ENCODE peak calls at places on chromosome 4, in nine cellular contexts. One of them, this sample, is unnamed.

GRCh38 chr4:6889736-6890324 is 19.8 kb upstream of the TBC1D14 start:
- DNase-seq in breast epithelium: no peak
- DNase-seq in IMR-90: no peak
- DNase-seq in NCI-H2081 treated with DMSO at 0.1 percent for 48 hours: no peak
- DNase-seq in astrocyte of the spinal cord: no peak
- DNase-seq in glomerular endothelial cell: no peak
- DNase-seq in stimulated activated CD4-positive, alpha-beta T cell treated with anti-CD3 and anti-CD28 coated beads, Interleukin-1b, Interleukin-23, amount 100 ng/mL, for 24 hours: no peak
- DNase-seq in esophagus muscularis mucosa: no peak
- DNase-seq in dorsolateral prefrontal cortex: no peak
- DNase-seq in this sample: no peak

GRCh38 chr4:88958080-88958479 is 98.9 kb downstream of the FAM13A start:
- DNase-seq in esophagus muscularis mucosa: no peak
- DNase-seq in stimulated activated CD4-positive, alpha-beta T cell treated with anti-CD3 and anti-CD28 coated beads, Interleukin-1b, Interleukin-23, amount 100 ng/mL, for 24 hours: no peak
- DNase-seq in breast epithelium: no peak
- DNase-seq in dorsolateral prefrontal cortex: no peak
- DNase-seq in NCI-H2081 treated with DMSO at 0.1 percent for 48 hours: no peak
- DNase-seq in IMR-90: no peak
- DNase-seq in astrocyte of the spinal cord: no peak
- DNase-seq in glomerular endothelial cell: no peak
- DNase-seq in this sample: no peak

GRCh38 chr4:7784131-7784870 is 155.4 kb downstream of the AFAP1 start:
- DNase-seq in glomerular endothelial cell: no peak
- DNase-seq in dorsolateral prefrontal cortex: no peak
- DNase-seq in esophagus muscularis mucosa: no peak
- DNase-seq in IMR-90: no peak
- DNase-seq in stimulated activated CD4-positive, alpha-beta T cell treated with anti-CD3 and anti-CD28 coated beads, Interleukin-1b, Interleukin-23, amount 100 ng/mL, for 24 hours: no peak
- DNase-seq in NCI-H2081 treated with DMSO at 0.1 percent for 48 hours: no peak
- DNase-seq in breast epithelium: no peak
- DNase-seq in astrocyte of the spinal cord: no peak
- DNase-seq in this sample: no peak

GRCh38 chr4:147453561-147454141 is 27.2 kb upstream of the EDNRA start:
- DNase-seq in IMR-90: peak
- DNase-seq in astrocyte of the spinal cord: peak
- DNase-seq in glomerular endothelial cell: no peak
- DNase-seq in dorsolateral prefrontal cortex: no peak
- DNase-seq in NCI-H2081 treated with DMSO at 0.1 percent for 48 hours: no peak
- DNase-seq in stimulated activated CD4-positive, alpha-beta T cell treated with anti-CD3 and anti-CD28 coated beads, Interleukin-1b, Interleukin-23, amount 100 ng/mL, for 24 hours: no peak
- DNase-seq in esophagus muscularis mucosa: no peak
- DNase-seq in breast epithelium: no peak
- DNase-seq in this sample: no peak

GRCh38 chr4:123121241-123121907 is 199.0 kb upstream of the NUDT6 start:
- DNase-seq in glomerular endothelial cell: peak
- DNase-seq in IMR-90: peak
- DNase-seq in stimulated activated CD4-positive, alpha-beta T cell treated with anti-CD3 and anti-CD28 coated beads, Interleukin-1b, Interleukin-23, amount 100 ng/mL, for 24 hours: no peak
- DNase-seq in astrocyte of the spinal cord: peak
- DNase-seq in NCI-H2081 treated with DMSO at 0.1 percent for 48 hours: no peak
- DNase-seq in breast epithelium: no peak
- DNase-seq in esophagus muscularis mucosa: no peak
- DNase-seq in dorsolateral prefrontal cortex: no peak
- DNase-seq in this sample: no peak

GRCh38 chr4:157763490-157763889 is 409.3 kb downstream of the GASK1B start:
- DNase-seq in breast epithelium: no peak
- DNase-seq in esophagus muscularis mucosa: no peak
- DNase-seq in NCI-H2081 treated with DMSO at 0.1 percent for 48 hours: no peak
- DNase-seq in astrocyte of the spinal cord: no peak
- DNase-seq in glomerular endothelial cell: no peak
- DNase-seq in dorsolateral prefrontal cortex: no peak
- DNase-seq in stimulated activated CD4-positive, alpha-beta T cell treated with anti-CD3 and anti-CD28 coated beads, Interleukin-1b, Interleukin-23, amount 100 ng/mL, for 24 hours: no peak
- DNase-seq in IMR-90: no peak
- DNase-seq in this sample: no peak

GRCh38 chr4:78720151-78720726 is 55.9 kb upstream of the BMP2K start:
- DNase-seq in astrocyte of the spinal cord: no peak
- DNase-seq in glomerular endothelial cell: no peak
- DNase-seq in IMR-90: no peak
- DNase-seq in esophagus muscularis mucosa: no peak
- DNase-seq in breast epithelium: no peak
- DNase-seq in stimulated activated CD4-positive, alpha-beta T cell treated with anti-CD3 and anti-CD28 coated beads, Interleukin-1b, Interleukin-23, amount 100 ng/mL, for 24 hours: no peak
- DNase-seq in NCI-H2081 treated with DMSO at 0.1 percent for 48 hours: no peak
- DNase-seq in dorsolateral prefrontal cortex: no peak
- DNase-seq in this sample: no peak

GRCh38 chr4:52874948-52875347 is 12.8 kb downstream of the RASL11B start:
- DNase-seq in dorsolateral prefrontal cortex: no peak
- DNase-seq in IMR-90: no peak
- DNase-seq in NCI-H2081 treated with DMSO at 0.1 percent for 48 hours: no peak
- DNase-seq in esophagus muscularis mucosa: no peak
- DNase-seq in glomerular endothelial cell: no peak
- DNase-seq in breast epithelium: no peak
- DNase-seq in astrocyte of the spinal cord: no peak
- DNase-seq in stimulated activated CD4-positive, alpha-beta T cell treated with anti-CD3 and anti-CD28 coated beads, Interleukin-1b, Interleukin-23, amount 100 ng/mL, for 24 hours: no peak
- DNase-seq in this sample: no peak

GRCh38 chr4:114012749-114013148 is 33.3 kb upstream of the ARSJ start:
- DNase-seq in breast epithelium: no peak
- DNase-seq in IMR-90: no peak
- DNase-seq in glomerular endothelial cell: no peak
- DNase-seq in astrocyte of the spinal cord: no peak
- DNase-seq in esophagus muscularis mucosa: no peak
- DNase-seq in dorsolateral prefrontal cortex: no peak
- DNase-seq in NCI-H2081 treated with DMSO at 0.1 percent for 48 hours: no peak
- DNase-seq in stimulated activated CD4-positive, alpha-beta T cell treated with anti-CD3 and anti-CD28 coated beads, Interleukin-1b, Interleukin-23, amount 100 ng/mL, for 24 hours: no peak
- DNase-seq in this sample: no peak

GRCh38 chr4:168536448-168536847 is 39.6 kb downstream of the PALLD start:
- DNase-seq in breast epithelium: no peak
- DNase-seq in NCI-H2081 treated with DMSO at 0.1 percent for 48 hours: no peak
- DNase-seq in stimulated activated CD4-positive, alpha-beta T cell treated with anti-CD3 and anti-CD28 coated beads, Interleukin-1b, Interleukin-23, amount 100 ng/mL, for 24 hours: no peak
- DNase-seq in IMR-90: no peak
- DNase-seq in astrocyte of the spinal cord: no peak
- DNase-seq in esophagus muscularis mucosa: no peak
- DNase-seq in glomerular endothelial cell: no peak
- DNase-seq in dorsolateral prefrontal cortex: no peak
- DNase-seq in this sample: no peak

GRCh38 chr4:32022071-32022470 is 1301.9 kb downstream of the PCDH7 start:
- DNase-seq in glomerular endothelial cell: no peak
- DNase-seq in astrocyte of the spinal cord: no peak
- DNase-seq in stimulated activated CD4-positive, alpha-beta T cell treated with anti-CD3 and anti-CD28 coated beads, Interleukin-1b, Interleukin-23, amount 100 ng/mL, for 24 hours: no peak
- DNase-seq in esophagus muscularis mucosa: no peak
- DNase-seq in breast epithelium: no peak
- DNase-seq in IMR-90: no peak
- DNase-seq in dorsolateral prefrontal cortex: no peak
- DNase-seq in NCI-H2081 treated with DMSO at 0.1 percent for 48 hours: no peak
- DNase-seq in this sample: no peak

GRCh38 chr4:169625886-169626285 is 5.5 kb downstream of the CLCN3 start:
- DNase-seq in glomerular endothelial cell: no peak
- DNase-seq in stimulated activated CD4-positive, alpha-beta T cell treated with anti-CD3 and anti-CD28 coated beads, Interleukin-1b, Interleukin-23, amount 100 ng/mL, for 24 hours: no peak
- DNase-seq in dorsolateral prefrontal cortex: no peak
- DNase-seq in breast epithelium: no peak
- DNase-seq in esophagus muscularis mucosa: no peak
- DNase-seq in IMR-90: no peak
- DNase-seq in NCI-H2081 treated with DMSO at 0.1 percent for 48 hours: no peak
- DNase-seq in astrocyte of the spinal cord: no peak
- DNase-seq in this sample: no peak

GRCh38 chr4:186104895-186105720 is 604 bp downstream of the FAM149A start:
- DNase-seq in glomerular endothelial cell: no peak
- DNase-seq in IMR-90: no peak
- DNase-seq in breast epithelium: no peak
- DNase-seq in NCI-H2081 treated with DMSO at 0.1 percent for 48 hours: no peak
- DNase-seq in dorsolateral prefrontal cortex: no peak
- DNase-seq in esophagus muscularis mucosa: no peak
- DNase-seq in stimulated activated CD4-positive, alpha-beta T cell treated with anti-CD3 and anti-CD28 coated beads, Interleukin-1b, Interleukin-23, amount 100 ng/mL, for 24 hours: no peak
- DNase-seq in astrocyte of the spinal cord: no peak
- DNase-seq in this sample: no peak

GRCh38 chr4:43456383-43456782 is 563.9 kb downstream of the GRXCR1 start:
- DNase-seq in IMR-90: peak
- DNase-seq in stimulated activated CD4-positive, alpha-beta T cell treated with anti-CD3 and anti-CD28 coated beads, Interleukin-1b, Interleukin-23, amount 100 ng/mL, for 24 hours: no peak
- DNase-seq in astrocyte of the spinal cord: peak
- DNase-seq in NCI-H2081 treated with DMSO at 0.1 percent for 48 hours: no peak
- DNase-seq in dorsolateral prefrontal cortex: no peak
- DNase-seq in esophagus muscularis mucosa: no peak
- DNase-seq in glomerular endothelial cell: peak
- DNase-seq in breast epithelium: no peak
- DNase-seq in this sample: no peak

GRCh38 chr4:139171878-139172691 is 4.9 kb downstream of the ELF2 start:
- DNase-seq in glomerular endothelial cell: no peak
- DNase-seq in esophagus muscularis mucosa: no peak
- DNase-seq in NCI-H2081 treated with DMSO at 0.1 percent for 48 hours: no peak
- DNase-seq in IMR-90: peak
- DNase-seq in astrocyte of the spinal cord: peak
- DNase-seq in breast epithelium: no peak
- DNase-seq in dorsolateral prefrontal cortex: no peak
- DNase-seq in stimulated activated CD4-positive, alpha-beta T cell treated with anti-CD3 and anti-CD28 coated beads, Interleukin-1b, Interleukin-23, amount 100 ng/mL, for 24 hours: no peak
- DNase-seq in this sample: no peak

This sample was measured in NCI-H1436 treated with DMSO at 0.1 percent for 48 hours.